ENCODE peak calls at places on chromosomes 13 and 19, in five cellular contexts. Z is stimulated activated CD8-positive, alpha-beta memory T cell treated with anti-CD3 and anti-CD28 coated beads, Interleukin-15, amount 100 ng/mL, for 4 hours; Y is NCI-H345; H is NCI-H2081 treated with DMSO at 0.1 percent for 48 hours; K is stimulated activated CD4-positive, alpha-beta T cell treated with anti-CD3 and anti-CD28 coated beads, Interleukin-12 subunit alpha, Interleukin-12 subunit beta, amount 100 ng/mL, for 4 hours. G is an unnamed sample.

GRCh38 chr13:23842406-23842805 is 46.8 kb downstream of the MIPEP start:
- DNase-seq in Z (no peak), K (no peak), Y (peak), H (no peak), G (no peak)

GRCh38 chr19:53333071-53333465 is 481 bp upstream of the ZNF845 start:
- DNase-seq in Z (no peak), K (peak), H (no peak), Y (no peak), G (no peak)

GRCh38 chr19:30742981-30743380 is 370.8 kb downstream of the ZNF536 start:
- DNase-seq in Y (no peak), K (no peak), H (no peak), Z (no peak), G (no peak)

GRCh38 chr13:40343550-40344269 is 322.7 kb downstream of the FOXO1 start:
- DNase-seq in Z (no peak), K (no peak), Y (no peak), H (no peak), G (no peak)

GRCh38 chr19:31745731-31746130 is 396.5 kb upstream of the TSHZ3 start:
- DNase-seq in Z (no peak), H (no peak), K (no peak), Y (no peak), G (no peak)

GRCh38 chr13:50401721-50402510 is 386.7 kb downstream of the KCNRG start:
- DNase-seq in Z (no peak), Y (no peak), H (no peak), K (no peak), G (no peak)

GRCh38 chr13:50374517-50374916 is 359.3 kb downstream of the KCNRG start:
- DNase-seq in H (no peak), Y (no peak), Z (no peak), K (no peak), G (no peak)

GRCh38 chr13:98467263-98467985 is 109.5 kb downstream of the STK24 start:
- DNase-seq in H (no peak), Y (no peak), Z (no peak), K (no peak), G (no peak)

GRCh38 chr13:30196025-30196424 is 111.3 kb downstream of the KATNAL1 start:
- DNase-seq in Z (no peak), Y (peak), H (peak), K (no peak), G (no peak)

GRCh38 chr13:40442826-40443225 is 223.6 kb downstream of the FOXO1 start:
- DNase-seq in Z (no peak), Y (no peak), H (no peak), K (no peak), G (no peak)

GRCh38 chr19:33703821-33704220 is 82.1 kb downstream of the CHST8 start:
- DNase-seq in Z (no peak), K (no peak), H (no peak), Y (no peak), G (no peak)

GRCh38 chr13:48278806-48279205 is 24.7 kb upstream of the RB1 start:
- DNase-seq in Z (no peak), K (no peak), H (peak), Y (no peak), G (no peak)

GRCh38 chr13:100987993-100988392 is 313.4 kb upstream of the TMTC4 start:
- DNase-seq in Z (no peak), H (no peak), Y (no peak), K (no peak), G (no peak)

GRCh38 chr13:60509601-60510386 is 112.8 kb downstream of the TDRD3 start:
- DNase-seq in Z (no peak), Y (no peak), H (no peak), K (no peak), G (no peak)

GRCh38 chr13:45331123-45331619 is 9.8 kb downstream of the TPT1 start:
- DNase-seq in K (no peak), H (no peak), Y (no peak), Z (no peak), G (no peak)

GRCh38 chr13:75101997-75102720 is 379.8 kb downstream of the TBC1D4 start:
- DNase-seq in Y (no peak), H (no peak), Z (no peak), K (no peak), G (no peak)

GRCh38 chr13:20353973-20354372 is 121.9 kb upstream of the GJB6 start:
- DNase-seq in Y (no peak), Z (no peak), H (no peak), K (no peak), G (no peak)

GRCh38 chr19:4567584-4568071 is 8.1 kb upstream of the SEMA6B start:
- DNase-seq in Z (peak), K (peak), H (no peak), Y (peak), G (no peak)